ENCODE peak calls at places on chromosome 1, in seven cellular contexts. Y is mammary epithelial cell; O is CD8-positive, alpha-beta memory T cell; F is fibroblast of lung; I is fibroblast of mammary gland; N is CD8-positive, alpha-beta T cell; V is epithelial cell of esophagus. M is an unnamed sample.

GRCh38 chr1:180365039-180365438 is 135.0 kb downstream of the LHX4 start:
- DNase-seq in Y (no peak), O (no peak), F (no peak), I (peak), N (no peak), V (peak), M (no peak)

GRCh38 chr1:201190624-201191051 is at the start of gene IGFN1:
- DNase-seq in Y (no peak), O (no peak), F (no peak), I (no peak), N (no peak), V (peak), M (no peak)

GRCh38 chr1:68651115-68651514 is 154.2 kb upstream of the DEPDC1 start:
- DNase-seq in Y (no peak), O (no peak), F (no peak), I (no peak), N (no peak), V (no peak), M (no peak)

GRCh38 chr1:44024031-44024902 is 7.0 kb downstream of the SLC6A9 start:
- DNase-seq in Y (no peak), O (no peak), F (no peak), I (no peak), N (no peak), V (no peak), M (no peak)

GRCh38 chr1:84913025-84913892 is 20.3 kb upstream of the LPAR3 start:
- DNase-seq in Y (peak), O (no peak), F (peak), I (peak), N (no peak), V (peak), M (peak)

GRCh38 chr1:239816090-239816812 is 275.4 kb upstream of the FMN2 start:
- DNase-seq in Y (peak), O (no peak), F (peak), I (peak), N (no peak), V (peak), M (peak)

GRCh38 chr1:221462345-221462744 is 279.5 kb downstream of the DUSP10 start:
- DNase-seq in Y (peak), O (no peak), F (no peak), I (peak), N (no peak), V (peak), M (peak)

GRCh38 chr1:156838972-156839371 is 19.9 kb downstream of the INSRR start:
- DNase-seq in Y (no peak), O (peak), F (no peak), I (peak), N (no peak), V (peak), M (peak)

GRCh38 chr1:21337931-21338567 is 47.8 kb upstream of the ECE1 start:
- DNase-seq in Y (no peak), O (no peak), F (peak), I (peak), N (no peak), V (no peak), M (peak)

GRCh38 chr1:201916649-201917249 is 28.1 kb downstream of the SHISA4 start:
- DNase-seq in Y (peak), O (no peak), F (peak), I (peak), N (no peak), V (peak), M (peak)

GRCh38 chr1:48177257-48177656 is 45.3 kb upstream of the SLC5A9 start:
- DNase-seq in Y (no peak), O (no peak), F (no peak), I (peak), N (no peak), V (no peak), M (no peak)

GRCh38 chr1:22533244-22533643 is 30.0 kb upstream of the EPHA8 start:
- DNase-seq in Y (no peak), O (no peak), F (no peak), I (no peak), N (no peak), V (no peak), M (no peak)

GRCh38 chr1:208028526-208028925 is 117.6 kb upstream of the CD34 start:
- DNase-seq in Y (no peak), O (no peak), F (no peak), I (no peak), N (no peak), V (no peak), M (no peak)

GRCh38 chr1:178324003-178324402 is 172.8 kb downstream of the CLEC20A start:
- DNase-seq in Y (peak), O (no peak), F (peak), I (peak), N (no peak), V (peak), M (no peak)

GRCh38 chr1:162688931-162689330 is 56.7 kb downstream of the DDR2 start:
- DNase-seq in Y (no peak), O (no peak), F (no peak), I (no peak), N (no peak), V (no peak), M (no peak)

GRCh38 chr1:162691999-162692575 is 59.8 kb downstream of the DDR2 start:
- DNase-seq in Y (no peak), O (no peak), F (peak), I (no peak), N (no peak), V (no peak), M (no peak)

GRCh38 chr1:162689745-162690671 is 57.7 kb downstream of the DDR2 start:
- DNase-seq in Y (no peak), O (no peak), F (peak), I (peak), N (no peak), V (no peak), M (peak)

GRCh38 chr1:162688521-162688920 is 56.3 kb downstream of the DDR2 start:
- DNase-seq in Y (no peak), O (no peak), F (no peak), I (no peak), N (no peak), V (no peak), M (no peak)

GRCh38 chr1:162690672-162691434 is 58.6 kb downstream of the DDR2 start:
- DNase-seq in Y (peak), O (no peak), F (peak), I (peak), N (no peak), V (peak), M (peak)
- H3K4me3 ChIP-seq in Y (no peak), O (no peak), F (no peak), I (no peak), N (no peak), V (no peak), M (no peak)

GRCh38 chr1:27593341-27594326 is 10.3 kb downstream of the AHDC1 start:
- DNase-seq in Y (no peak), O (no peak), F (no peak), I (no peak), N (no peak), V (no peak), M (no peak)
- H3K4me3 ChIP-seq in Y (no peak), O (no peak), F (no peak), I (no peak), N (no peak), V (no peak), M (no peak)

DNA sequence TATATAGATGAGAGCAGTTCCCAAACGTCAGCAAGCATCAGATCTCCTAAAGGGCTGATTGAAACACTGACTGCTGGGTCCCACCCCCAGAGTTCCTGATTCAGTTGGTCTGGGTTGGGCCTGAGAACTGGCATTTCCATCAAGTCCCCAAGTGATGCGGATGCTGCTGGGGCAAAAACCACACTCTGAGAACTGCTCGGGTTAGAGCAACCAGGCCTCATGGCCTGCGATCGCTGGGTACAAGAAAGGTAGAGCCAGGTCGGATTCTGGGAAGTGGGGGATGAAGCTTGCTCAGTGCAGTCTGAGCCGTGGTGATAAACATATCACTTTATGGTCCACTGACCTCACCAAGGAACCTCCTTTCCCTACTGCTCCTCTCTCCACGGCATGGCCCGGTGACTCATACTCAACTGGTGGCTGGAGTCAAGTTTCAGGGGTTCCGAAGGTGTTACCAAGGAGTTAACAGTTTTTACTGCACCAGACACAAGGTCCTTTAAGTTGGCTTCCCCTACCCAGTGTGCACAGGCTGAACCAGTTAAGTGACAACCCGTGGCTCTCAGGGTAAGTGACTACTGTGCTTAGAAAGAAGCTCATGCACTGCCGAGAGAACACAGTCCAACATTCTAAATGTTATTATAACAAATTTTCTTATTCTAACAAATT is 153.5 kb downstream of the TGFBR3 start:
- DNase-seq in Y (peak), O (no peak), F (peak), I (peak), N (no peak), V (peak), M (peak)
- H3K4me3 ChIP-seq in Y (no peak), O (no peak), F (no peak), I (no peak), N (no peak), V (no peak), M (no peak)

GRCh38 chr1:241848680-241849344 is 808 bp downstream of the EXO1 start:
- DNase-seq in Y (no peak), O (no peak), F (no peak), I (no peak), N (no peak), V (no peak), M (no peak)
- H3K4me3 ChIP-seq in Y (peak), O (peak), F (peak), I (peak), N (no peak), V (peak), M (peak)

GRCh38 chr1:243917177-243917862 is 67.3 kb upstream of the AKT3 start:
- DNase-seq in Y (peak), O (peak), F (peak), I (peak), N (no peak), V (peak), M (peak)

GRCh38 chr1:243921113-243921512 is 71.1 kb upstream of the AKT3 start:
- DNase-seq in Y (no peak), O (no peak), F (no peak), I (no peak), N (no peak), V (no peak), M (no peak)

GRCh38 chr1:243923292-243924171 is 73.5 kb upstream of the AKT3 start:
- DNase-seq in Y (no peak), O (no peak), F (no peak), I (no peak), N (no peak), V (no peak), M (no peak)

GRCh38 chr1:243916160-243916559 is 66.1 kb upstream of the AKT3 start:
- DNase-seq in Y (no peak), O (no peak), F (peak), I (no peak), N (no peak), V (peak), M (no peak)

DNA sequence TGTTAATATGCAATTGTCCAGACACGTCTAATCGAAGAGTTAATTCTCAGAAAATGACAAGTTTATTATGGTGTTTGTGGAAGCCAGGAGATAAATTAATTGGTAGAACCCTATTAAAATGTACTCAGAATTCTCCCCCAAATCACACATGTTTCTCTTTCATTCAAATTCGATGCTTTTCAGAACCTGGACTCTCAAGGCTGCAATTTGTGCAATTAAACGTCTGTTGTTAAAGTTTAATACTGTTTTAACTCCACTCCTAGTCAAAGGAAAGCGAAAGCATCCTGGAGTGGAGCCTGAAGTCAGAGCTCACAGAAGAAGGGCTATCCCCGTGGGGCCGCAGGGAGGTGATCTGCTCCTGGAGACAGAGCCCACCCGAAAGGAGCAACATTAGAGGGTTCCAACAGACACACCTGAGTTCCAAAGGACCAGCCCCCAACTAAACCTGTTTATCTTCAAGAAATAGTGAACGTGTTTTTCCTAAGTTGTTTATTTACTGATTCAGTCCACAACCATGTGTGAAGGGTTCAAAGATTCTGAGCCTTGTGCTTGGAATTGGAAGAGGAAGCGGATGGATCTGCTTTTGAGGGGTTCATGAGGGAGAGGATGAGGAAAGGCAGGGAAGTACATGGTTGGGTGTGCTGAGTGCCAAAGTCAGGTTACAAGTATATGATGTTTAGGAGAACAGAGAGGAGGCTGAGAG is 68.0 kb upstream of the AKT3 start:
- DNase-seq in Y (no peak), O (no peak), F (peak), I (peak), N (no peak), V (no peak), M (peak)
- H3K4me3 ChIP-seq in Y (peak), O (peak), F (peak), I (peak), N (peak), V (peak), M (peak)

GRCh38 chr1:66330711-66331110 is 203.2 kb upstream of the SGIP1 start:
- DNase-seq in Y (peak), O (peak), F (peak), I (no peak), N (no peak), V (no peak), M (peak)
- H3K4me3 ChIP-seq in Y (no peak), O (peak), F (no peak), I (no peak), N (peak), V (no peak), M (no peak)

GRCh38 chr1:162566870-162567269 is 5.3 kb downstream of the UAP1 start:
- DNase-seq in Y (no peak), O (no peak), F (no peak), I (no peak), N (no peak), V (no peak), M (no peak)

GRCh38 chr1:162570718-162571117 is 9.2 kb downstream of the UAP1 start:
- DNase-seq in Y (no peak), O (no peak), F (no peak), I (no peak), N (no peak), V (no peak), M (no peak)

GRCh38 chr1:162568802-162569201 is 7.3 kb downstream of the UAP1 start:
- DNase-seq in Y (no peak), O (no peak), F (no peak), I (no peak), N (no peak), V (no peak), M (no peak)

DNA sequence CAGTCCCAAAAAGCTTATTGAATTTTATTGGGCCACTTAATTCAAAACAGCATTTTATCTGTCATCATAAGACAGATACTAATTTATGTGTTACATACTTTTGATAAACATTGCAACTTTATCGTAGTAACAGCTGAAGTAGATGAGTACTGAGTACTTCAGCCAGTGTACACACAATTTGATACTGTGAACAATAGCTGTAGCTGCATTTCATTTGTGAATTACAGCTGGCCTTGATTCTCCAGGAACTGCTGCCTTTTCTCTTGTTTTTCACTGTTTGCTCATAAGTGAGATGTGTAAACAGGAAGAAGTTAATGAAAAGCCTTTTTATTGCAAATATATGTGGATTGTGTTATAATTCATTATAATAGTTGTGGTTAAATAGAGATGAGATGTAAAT is 10.2 kb downstream of the UAP1 start:
- DNase-seq in Y (no peak), O (no peak), F (no peak), I (no peak), N (no peak), V (no peak), M (no peak)
- H3K4me3 ChIP-seq in Y (no peak), O (no peak), F (no peak), I (no peak), N (no peak), V (no peak), M (no peak)

GRCh38 chr1:1434131-1434811 is 1.2 kb upstream of the VWA1 start:
- DNase-seq in Y (no peak), O (no peak), F (peak), I (no peak), N (no peak), V (no peak), M (no peak)

GRCh38 chr1:1431845-1432565 is 3.5 kb upstream of the VWA1 start:
- DNase-seq in Y (no peak), O (no peak), F (no peak), I (no peak), N (no peak), V (no peak), M (no peak)

GRCh38 chr1:1432566-1432950 is 2.9 kb upstream of the VWA1 start:
- DNase-seq in Y (no peak), O (no peak), F (no peak), I (no peak), N (no peak), V (no peak), M (no peak)

GRCh38 chr1:1433804-1434130 is 1.7 kb upstream of the VWA1 start:
- DNase-seq in Y (peak), O (no peak), F (peak), I (peak), N (no peak), V (peak), M (peak)

GRCh38 chr1:1432951-1433803 is 2.3 kb upstream of the VWA1 start:
- DNase-seq in Y (peak), O (no peak), F (peak), I (no peak), N (no peak), V (peak), M (no peak)
- H3K4me3 ChIP-seq in Y (no peak), O (no peak), F (no peak), I (no peak), N (no peak), V (no peak), M (no peak)

DNA sequence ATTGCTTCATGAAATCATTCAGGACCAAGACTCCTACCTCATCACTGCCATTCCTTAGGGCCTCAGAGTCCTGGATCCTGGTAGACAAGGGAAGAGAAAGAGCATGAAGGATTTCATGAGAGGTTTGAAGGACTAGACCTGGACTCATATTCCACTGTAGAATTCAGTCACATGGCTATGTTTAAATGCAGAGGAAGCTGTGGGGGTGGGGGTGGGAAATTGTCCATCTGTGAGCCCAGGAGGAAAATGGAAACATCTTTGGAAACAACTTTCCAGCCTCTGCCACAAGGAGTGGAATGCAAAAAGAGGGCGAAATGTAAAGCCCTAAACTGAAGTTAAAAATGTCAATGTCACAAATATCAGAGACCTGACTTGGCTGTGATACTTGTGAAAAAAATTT is 73.0 kb downstream of the BRINP2 start:
- DNase-seq in Y (no peak), O (no peak), F (no peak), I (no peak), N (no peak), V (no peak), M (no peak)
- H3K4me3 ChIP-seq in Y (no peak), O (no peak), F (no peak), I (no peak), N (no peak), V (no peak), M (no peak)

DNA sequence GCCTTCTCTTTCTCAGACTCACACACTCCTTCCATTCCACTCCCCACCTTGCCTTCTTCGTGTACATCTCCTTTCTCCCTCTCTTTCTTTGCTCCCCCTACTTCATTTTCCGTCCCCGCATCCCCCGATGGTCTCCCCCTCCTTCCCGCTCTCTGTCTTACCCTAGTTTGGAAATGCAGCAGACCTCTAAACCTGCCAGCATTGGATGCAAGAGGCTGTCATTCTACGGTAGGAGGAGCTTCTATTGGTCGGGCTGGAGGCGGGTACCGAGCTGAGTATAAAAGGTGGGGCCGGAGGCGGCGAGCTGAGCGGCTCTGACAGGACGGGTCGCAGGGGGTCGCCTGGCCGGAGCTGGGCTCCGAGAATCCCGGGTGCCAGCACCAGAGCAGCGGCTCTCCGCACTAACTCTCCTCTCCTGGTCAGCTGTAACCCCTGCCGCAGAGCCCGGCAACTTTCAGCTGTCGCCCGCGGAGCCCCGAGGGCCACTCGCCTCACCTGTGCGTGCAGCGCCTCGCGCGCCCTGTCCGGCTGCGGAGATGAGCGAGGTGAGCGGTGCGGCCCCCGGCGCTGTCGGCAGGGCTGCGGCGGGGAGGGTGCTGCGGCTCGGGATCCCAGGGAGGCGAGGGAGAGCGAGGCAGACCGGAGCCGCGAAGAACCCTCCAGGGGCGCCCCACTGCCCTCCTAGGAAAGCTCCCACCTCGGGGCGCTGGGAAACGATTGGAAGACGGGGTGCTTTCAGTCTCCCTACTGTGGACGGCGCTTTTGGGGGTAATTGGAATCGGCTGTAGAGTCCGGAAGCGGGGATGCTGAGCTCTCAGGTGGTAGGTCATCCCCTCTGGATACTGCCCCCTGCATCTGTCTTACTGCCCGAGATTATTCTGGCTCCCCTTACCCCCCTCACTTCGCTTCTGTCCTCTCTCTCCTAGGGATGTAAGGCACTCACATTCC is at the start of gene PCP4L1:
- DNase-seq in Y (peak), O (no peak), F (peak), I (peak), N (no peak), V (peak), M (peak)
- H3K4me3 ChIP-seq in Y (peak), O (no peak), F (peak), I (peak), N (peak), V (peak), M (peak)